ENCODE peak calls at places on chromosome 18, in seven cellular contexts. A, B, E, J, M, I and N are unnamed samples.

GRCh38 chr18:6627621-6628020 is 101.9 kb upstream of the ARHGAP28 start:
- DNase-seq in A (no peak), B (no peak), E (no peak), J (no peak), M (no peak), I (no peak), N (no peak)

GRCh38 chr18:30971338-30971956 is 71.1 kb downstream of the DSC3 start:
- DNase-seq in A (no peak), B (peak; percentile 23), E (no peak), J (no peak), M (no peak), I (no peak), N (no peak)

GRCh38 chr18:59267511-59268126 is 5.6 kb downstream of the RAX start:
- DNase-seq in A (no peak), B (no peak), E (no peak), J (peak; percentile 58), M (no peak), I (no peak), N (no peak)

GRCh38 chr18:10661333-10661732 is 135.5 kb downstream of the NAPG start:
- DNase-seq in A (no peak), B (peak; percentile 13), E (no peak), J (no peak), M (no peak), I (no peak), N (no peak)

GRCh38 chr18:36025025-36025424 is 42.3 kb downstream of the RPRD1A start:
- DNase-seq in A (peak; percentile 14), B (peak; percentile 77), E (no peak), J (no peak), M (no peak), I (no peak), N (no peak)

GRCh38 chr18:3823073-3823472 is 373.1 kb downstream of the TGIF1 start:
- DNase-seq in A (no peak), B (no peak), E (no peak), J (no peak), M (no peak), I (no peak), N (no peak)

GRCh38 chr18:11976882-11977281 is 4.4 kb upstream of the IMPA2 start:
- DNase-seq in A (peak; percentile 65), B (peak; percentile 86), E (no peak), J (no peak), M (no peak), I (no peak), N (no peak)

GRCh38 chr18:24022141-24022540 is 7.6 kb downstream of the TTC39C start:
- DNase-seq in A (no peak), B (peak; percentile 24), E (no peak), J (no peak), M (no peak), I (no peak), N (no peak)

GRCh38 chr18:74436158-74436755 is 20.9 kb downstream of the DIPK1C start:
- DNase-seq in A (no peak), B (no peak), E (no peak), J (peak; percentile 58), M (no peak), I (no peak), N (no peak)

GRCh38 chr18:39305756-39306155 is 1740.2 kb upstream of the CELF4 start:
- DNase-seq in A (no peak), B (no peak), E (no peak), J (no peak), M (no peak), I (no peak), N (no peak)

GRCh38 chr18:59909289-59910036 is 9.7 kb downstream of the PMAIP1 start:
- DNase-seq in A (no peak), B (peak; percentile 55), E (no peak), J (no peak), M (no peak), I (no peak), N (no peak)

GRCh38 chr18:35619468-35619867 is 37.9 kb downstream of the GALNT1 start:
- DNase-seq in A (no peak), B (no peak), E (no peak), J (no peak), M (no peak), I (no peak), N (no peak)

GRCh38 chr18:23835076-23835475 is 145.8 kb downstream of the LAMA3 start:
- DNase-seq in A (no peak), B (peak; percentile 37), E (no peak), J (no peak), M (no peak), I (no peak), N (no peak)

GRCh38 chr18:37414816-37415215 is 150.8 kb downstream of the CELF4 start:
- DNase-seq in A (no peak), B (no peak), E (no peak), J (no peak), M (no peak), I (no peak), N (no peak)

GRCh38 chr18:906416-907170 is 1.9 kb downstream of the ADCYAP1 start:
- DNase-seq in A (no peak), B (no peak), E (no peak), J (peak; percentile 83), M (peak; percentile 70), I (peak; percentile 43), N (peak; percentile 77)

GRCh38 chr18:58965930-58966662 is 101.4 kb downstream of the ZNF532 start:
- DNase-seq in A (no peak), B (peak; percentile 64), E (no peak), J (no peak), M (no peak), I (no peak), N (no peak)

GRCh38 chr18:62771494-62771893 is 56.2 kb downstream of the PHLPP1 start:
- DNase-seq in A (no peak), B (no peak), E (no peak), J (no peak), M (no peak), I (no peak), N (no peak)

GRCh38 chr18:10482985-10483949 is 28.8 kb downstream of the APCDD1 start:
- DNase-seq in A (no peak), B (no peak), E (no peak), J (no peak), M (no peak), I (no peak), N (no peak)

GRCh38 chr18:5295231-5295920 is at the start of gene ZBTB14:
- DNase-seq in A (no peak), B (peak; percentile 61), E (peak; percentile 84), J (peak; percentile 43), M (peak; percentile 85), I (peak; percentile 71), N (peak; percentile 76)

GRCh38 chr18:54267688-54268087 is 1.6 kb upstream of the POLI start:
- DNase-seq in A (no peak), B (no peak), E (no peak), J (no peak), M (no peak), I (no peak), N (no peak)

GRCh38 chr18:46555724-46556123 is 101.3 kb downstream of the LOXHD1 start:
- DNase-seq in A (no peak), B (no peak), E (no peak), J (peak; percentile 63), M (no peak), I (peak; percentile 71), N (peak; percentile 43)

GRCh38 chr18:25299426-25299825 is 52.5 kb downstream of the ZNF521 start:
- DNase-seq in A (no peak), B (peak; percentile 87), E (no peak), J (no peak), M (no peak), I (no peak), N (no peak)

GRCh38 chr18:78753240-78753639 is 226.4 kb upstream of the SALL3 start:
- DNase-seq in A (no peak), B (no peak), E (no peak), J (peak; percentile 19), M (peak; percentile 59), I (no peak), N (no peak)

GRCh38 chr18:72742002-72742401 is 125.8 kb downstream of the NETO1 start:
- DNase-seq in A (no peak), B (no peak), E (no peak), J (no peak), M (no peak), I (no peak), N (no peak)

GRCh38 chr18:24876266-24876665 is 415.8 kb downstream of the HRH4 start:
- DNase-seq in A (no peak), B (no peak), E (no peak), J (no peak), M (no peak), I (no peak), N (no peak)

GRCh38 chr18:470661-471501 is 29.6 kb downstream of the COLEC12 start:
- DNase-seq in A (no peak), B (peak; percentile 72), E (no peak), J (no peak), M (no peak), I (no peak), N (no peak)

GRCh38 chr18:50133526-50133925 is 61.4 kb downstream of the MYO5B start:
- DNase-seq in A (no peak), B (no peak), E (no peak), J (no peak), M (no peak), I (no peak), N (no peak)

DNA sequence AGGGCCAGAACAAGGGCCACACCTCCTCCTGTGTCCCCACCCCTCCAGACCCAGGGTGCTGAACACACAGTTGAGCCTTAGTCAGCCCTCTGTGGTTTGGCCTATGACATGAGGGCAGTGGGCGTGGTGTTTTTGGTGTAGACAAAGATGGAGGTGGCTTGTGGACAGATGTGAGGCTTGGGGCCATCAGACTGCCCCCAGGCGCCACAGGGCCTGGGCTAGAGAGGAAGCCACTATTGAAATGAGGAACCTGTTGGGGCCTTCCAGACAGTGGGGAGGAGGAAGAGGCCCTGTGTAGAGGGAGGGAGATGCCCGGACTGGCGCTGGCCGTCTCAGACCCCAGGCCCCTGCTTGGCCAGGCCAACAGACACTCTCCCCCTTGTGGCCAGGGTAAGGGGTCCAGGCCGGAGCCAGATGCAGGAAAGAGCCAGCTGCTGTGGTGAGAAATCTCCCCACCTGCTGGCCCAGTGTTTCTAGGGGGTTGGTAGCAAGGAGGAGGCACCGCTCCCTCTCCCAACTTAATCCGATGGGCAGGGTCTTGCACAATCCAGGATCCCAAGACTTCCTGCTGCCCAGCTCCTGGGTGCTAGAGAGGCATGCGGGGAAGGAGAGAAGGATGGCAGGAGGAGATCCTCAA is 53.8 kb downstream of the SMAD7 start:
- DNase-seq in A (no peak), B (peak; percentile 74), E (no peak), J (peak; percentile 86), M (no peak), I (peak; percentile 45), N (no peak)
- TF ChIP-seq CTCF in A (no peak), B (peak; percentile 52), E (no peak), J (peak; percentile 73), M (no peak), I (no peak), N (no peak)

GRCh38 chr18:70072678-70073077 is 125.0 kb upstream of the CD226 start:
- DNase-seq in A (no peak), B (peak; percentile 46), E (no peak), J (no peak), M (no peak), I (no peak), N (no peak)
- TF ChIP-seq CTCF in A (peak; percentile 18), B (peak; percentile 39), E (peak; percentile 27), J (peak; percentile 46), M (no peak), I (no peak), N (no peak)

GRCh38 chr18:32714571-32715148 is 58.2 kb downstream of the KLHL14 start:
- DNase-seq in A (peak; percentile 16), B (peak; percentile 43), E (no peak), J (peak; percentile 64), M (no peak), I (peak; percentile 68), N (peak; percentile 30)
- TF ChIP-seq CTCF in A (peak; percentile 76), B (peak; percentile 72), E (peak; percentile 50), J (peak; percentile 85), M (peak; percentile 68), I (peak; percentile 79), N (peak; percentile 78)

GRCh38 chr18:65082907-65083306 is 667.9 kb upstream of the CDH7 start:
- DNase-seq in A (no peak), B (no peak), E (no peak), J (no peak), M (no peak), I (no peak), N (no peak)
- TF ChIP-seq CTCF in A (no peak), B (no peak), E (no peak), J (no peak), M (no peak), I (no peak), N (no peak)